ENCODE peak calls at places on chromosomes 13 and 19, in nine cellular contexts. One of them, this sample, is unnamed.

GRCh38 chr19:41774515-41774980 is 19.2 kb downstream of the CEACAM6 start:
- DNase-seq in AG09319: no peak
- DNase-seq in head of caudate nucleus: no peak
- DNase-seq in uterus: no peak
- DNase-seq in fibroblast of lung: no peak
- DNase-seq in NCI-H774: peak; percentile 83
- DNase-seq in hypothalamus: no peak
- DNase-seq in fibroblast of the conjunctiva: no peak
- DNase-seq in HEK293T: no peak
- DNase-seq in this sample: peak; percentile 99

GRCh38 chr19:35784401-35785086 is 9.2 kb downstream of the ARHGAP33 start:
- DNase-seq in AG09319: no peak
- DNase-seq in fibroblast of lung: no peak
- DNase-seq in uterus: no peak
- DNase-seq in fibroblast of the conjunctiva: no peak
- DNase-seq in head of caudate nucleus: no peak
- DNase-seq in hypothalamus: no peak
- DNase-seq in NCI-H774: no peak
- DNase-seq in HEK293T: no peak
- DNase-seq in this sample: no peak

GRCh38 chr19:14089412-14089661 is 1.2 kb downstream of the SAMD1 start:
- DNase-seq in NCI-H774: no peak
- DNase-seq in AG09319: no peak
- DNase-seq in fibroblast of lung: peak; percentile 36
- DNase-seq in hypothalamus: no peak
- DNase-seq in HEK293T: no peak
- DNase-seq in fibroblast of the conjunctiva: no peak
- DNase-seq in head of caudate nucleus: no peak
- DNase-seq in uterus: no peak
- DNase-seq in this sample: no peak

GRCh38 chr13:96243371-96243770 is 153.5 kb downstream of the HS6ST3 start:
- DNase-seq in uterus: no peak
- DNase-seq in fibroblast of lung: no peak
- DNase-seq in hypothalamus: no peak
- DNase-seq in NCI-H774: no peak
- DNase-seq in fibroblast of the conjunctiva: no peak
- DNase-seq in HEK293T: no peak
- DNase-seq in AG09319: no peak
- DNase-seq in head of caudate nucleus: no peak
- DNase-seq in this sample: no peak

GRCh38 chr13:28574617-28575142 is 79.8 kb upstream of the FLT1 start:
- DNase-seq in fibroblast of the conjunctiva: peak; percentile 45
- DNase-seq in uterus: no peak
- DNase-seq in AG09319: peak; percentile 45
- DNase-seq in NCI-H774: no peak
- DNase-seq in hypothalamus: no peak
- DNase-seq in head of caudate nucleus: no peak
- DNase-seq in fibroblast of lung: peak; percentile 96
- DNase-seq in HEK293T: no peak
- DNase-seq in this sample: peak; percentile 65

GRCh38 chr13:102035969-102036368 is 365.9 kb downstream of the FGF14 start:
- DNase-seq in AG09319: no peak
- DNase-seq in fibroblast of lung: no peak
- DNase-seq in NCI-H774: no peak
- DNase-seq in uterus: no peak
- DNase-seq in HEK293T: no peak
- DNase-seq in head of caudate nucleus: no peak
- DNase-seq in fibroblast of the conjunctiva: no peak
- DNase-seq in hypothalamus: no peak
- DNase-seq in this sample: peak; percentile 87

GRCh38 chr19:30870861-30871260 is 478.4 kb downstream of the TSHZ3 start:
- DNase-seq in HEK293T: no peak
- DNase-seq in uterus: no peak
- DNase-seq in fibroblast of lung: no peak
- DNase-seq in hypothalamus: no peak
- DNase-seq in fibroblast of the conjunctiva: no peak
- DNase-seq in NCI-H774: no peak
- DNase-seq in head of caudate nucleus: no peak
- DNase-seq in AG09319: no peak
- DNase-seq in this sample: no peak

GRCh38 chr19:718251-719024 is 9.7 kb downstream of the PALM start:
- DNase-seq in HEK293T: no peak
- DNase-seq in head of caudate nucleus: peak; percentile 31
- DNase-seq in AG09319: no peak
- DNase-seq in fibroblast of the conjunctiva: no peak
- DNase-seq in uterus: peak; percentile 50
- DNase-seq in hypothalamus: no peak
- DNase-seq in fibroblast of lung: no peak
- DNase-seq in NCI-H774: no peak
- DNase-seq in this sample: no peak

This sample was measured in DMS153.